ENCODE peak calls at places on chromosomes 11 and 22, in six cellular contexts. X is HepG2, M is gastrocnemius medialis, E is body of pancreas, I is prostate gland, S is pancreas. Y is an unnamed sample.

GRCh38 chr11:32062540-32062939 is 28.3 kb upstream of the RCN1 start:
- DNase-seq in M (no peak), X (no peak), I (no peak), S (no peak), E (no peak), Y (no peak)

GRCh38 chr22:43737150-43737828 is 74.8 kb downstream of the EFCAB6 start:
- DNase-seq in E (no peak), I (no peak), M (no peak), X (no peak), S (no peak), Y (no peak)

GRCh38 chr22:43179911-43180195 is 7.1 kb downstream of the TTLL12 start:
- DNase-seq in S (no peak), E (no peak), I (no peak), M (no peak), X (no peak), Y (no peak)

GRCh38 chr11:64850979-64851567 is 6.6 kb upstream of the CDC42BPG start:
- DNase-seq in M (no peak), S (no peak), E (no peak), X (no peak), I (no peak), Y (no peak)

GRCh38 chr22:47160141-47160541 is 397.7 kb downstream of the TBC1D22A start:
- DNase-seq in S (peak; percentile 16), X (no peak), I (no peak), E (no peak), M (no peak), Y (no peak)

GRCh38 chr22:39215070-39215396 is 29.7 kb downstream of the PDGFB start:
- DNase-seq in M (no peak), I (no peak), X (no peak), E (no peak), S (no peak), Y (no peak)

GRCh38 chr11:129743029-129743846 is 72.4 kb upstream of the TMEM45B start:
- DNase-seq in E (no peak), M (no peak), S (no peak), I (no peak), X (no peak), Y (no peak)

GRCh38 chr22:24302591-24302990 is 32.0 kb downstream of the SPECC1L start:
- DNase-seq in S (no peak), X (peak; percentile 46), M (no peak), E (no peak), I (peak; percentile 29), Y (no peak)

GRCh38 chr11:2383823-2384722 is 7.0 kb downstream of the CD81 start:
- DNase-seq in X (no peak), M (no peak), I (no peak), S (peak; percentile 48), E (peak; percentile 51), Y (no peak)

GRCh38 chr22:40803292-40803691 is 15.9 kb downstream of the SLC25A17 start:
- DNase-seq in M (no peak), X (no peak), E (no peak), I (no peak), S (no peak), Y (no peak)

GRCh38 chr11:34316347-34317037 is 41.3 kb downstream of the ABTB2 start:
- DNase-seq in S (no peak), E (no peak), M (no peak), X (no peak), I (no peak), Y (no peak)

GRCh38 chr11:89545701-89546100 is 54.5 kb upstream of the NOX4 start:
- DNase-seq in S (no peak), I (no peak), E (no peak), M (no peak), X (no peak), Y (no peak)

GRCh38 chr11:70399681-70400112 is 1.4 kb downstream of the CTTN start:
- DNase-seq in E (peak; percentile 89), X (peak; percentile 78), I (peak; percentile 51), M (peak; percentile 85), S (peak; percentile 88), Y (peak; percentile 86)

GRCh38 chr11:58060535-58060934 is 29.8 kb downstream of the OR6Q1 start:
- DNase-seq in E (no peak), M (no peak), X (no peak), S (no peak), I (no peak), Y (no peak)

GRCh38 chr22:17944205-17944725 is 80.1 kb downstream of the MICAL3 start:
- DNase-seq in S (no peak), M (no peak), I (no peak), X (no peak), E (no peak), Y (no peak)

DNA sequence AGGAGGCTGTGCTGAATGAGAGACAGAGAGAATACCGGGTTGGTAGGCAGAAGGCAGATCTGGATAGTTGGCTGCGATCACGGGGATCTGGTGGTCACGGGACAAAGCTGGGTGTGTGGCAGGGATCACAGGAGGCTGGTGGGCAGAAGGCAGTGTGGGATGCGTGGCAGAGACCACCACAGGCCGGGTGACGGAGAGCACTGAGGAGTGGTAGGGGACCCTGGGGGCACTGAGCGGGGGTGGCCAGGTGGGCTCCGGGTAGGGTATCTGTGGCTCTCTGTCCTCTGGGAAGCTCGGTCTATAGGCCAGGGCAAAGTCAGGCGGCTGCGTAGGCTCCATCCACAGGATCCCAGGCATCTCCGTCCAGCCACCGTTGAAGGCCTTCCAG is 1.4 kb downstream of the CD248 start:
- DNase-seq in E (no peak), X (no peak), S (no peak), I (no peak), M (no peak), Y (no peak)
- H3K27ac ChIP-seq in E (no peak overlapping the region), X (no peak overlapping the region), S (no peak overlapping the region), I (peak overlapping the region; percentile 78), M (peak overlapping the region; percentile 82), Y (peak overlapping the region; percentile 53)

DNA sequence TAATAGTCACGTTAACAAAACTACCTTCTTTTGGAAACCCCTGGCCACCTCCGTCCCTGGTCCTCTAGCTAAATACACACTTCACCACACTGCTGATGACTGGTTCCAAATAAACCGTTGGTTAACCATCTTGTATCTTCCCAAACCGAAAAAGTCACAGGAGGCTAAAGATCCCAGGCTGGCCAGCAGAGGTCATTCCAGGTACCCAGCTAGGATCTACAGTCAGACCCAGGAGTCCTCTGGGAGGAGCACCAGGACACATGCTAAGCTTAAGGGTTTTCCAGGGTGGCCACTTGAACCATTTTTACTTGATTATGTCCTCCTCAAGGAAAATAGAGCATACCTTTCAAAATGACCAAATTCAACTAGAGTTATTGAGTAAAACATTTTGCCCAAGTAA is 103.2 kb downstream of the ETS1 start:
- DNase-seq in I (no peak), X (no peak), E (no peak), M (no peak), S (no peak), Y (no peak)
- TF ChIP-seq CTCF in I (no peak), X (peak; percentile 26), E (no peak), M (peak; percentile 8), S (no peak), Y (no peak)

DNA sequence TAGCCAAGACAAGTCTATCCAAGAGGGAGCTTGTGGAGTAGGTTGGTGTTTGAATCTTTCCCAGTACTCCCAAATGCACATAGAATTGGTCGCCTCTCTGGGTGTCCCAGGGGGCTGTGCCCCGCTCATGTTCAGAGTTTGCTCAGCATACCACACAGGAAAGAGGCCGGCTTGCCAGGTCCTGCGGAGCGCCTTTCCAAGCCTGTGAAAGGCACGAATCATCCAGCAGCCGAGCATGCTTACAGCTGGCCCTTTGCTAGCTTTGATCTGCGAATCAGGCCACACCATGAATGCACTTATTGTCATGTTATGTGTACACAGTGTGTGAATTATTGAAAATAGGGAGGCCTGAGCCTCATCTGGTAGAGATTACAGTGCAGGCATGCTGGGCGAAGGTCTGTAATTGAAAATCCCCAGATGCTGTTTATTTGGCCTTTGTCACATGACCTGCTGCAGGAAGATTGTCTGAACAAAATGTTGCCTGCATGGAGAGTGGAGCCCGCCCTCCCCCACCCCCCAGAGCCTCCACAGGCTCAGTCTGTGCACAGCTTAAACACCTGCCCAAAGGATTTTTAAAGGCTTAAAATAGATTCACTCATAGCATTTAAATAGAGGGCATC is 163.3 kb upstream of the RASSF10 start:
- DNase-seq in M (no peak), S (peak; percentile 45), E (peak; percentile 89), I (peak; percentile 20), X (peak; percentile 98), Y (no peak)
- H3K27ac ChIP-seq in M (peak overlapping the region; percentile 93), S (peak overlapping the region; percentile 73), E (peak overlapping the region; percentile 79), I (peak overlapping the region; percentile 6), X (peak overlapping the region; percentile 99), Y (peak overlapping the region; percentile 26)

DNA sequence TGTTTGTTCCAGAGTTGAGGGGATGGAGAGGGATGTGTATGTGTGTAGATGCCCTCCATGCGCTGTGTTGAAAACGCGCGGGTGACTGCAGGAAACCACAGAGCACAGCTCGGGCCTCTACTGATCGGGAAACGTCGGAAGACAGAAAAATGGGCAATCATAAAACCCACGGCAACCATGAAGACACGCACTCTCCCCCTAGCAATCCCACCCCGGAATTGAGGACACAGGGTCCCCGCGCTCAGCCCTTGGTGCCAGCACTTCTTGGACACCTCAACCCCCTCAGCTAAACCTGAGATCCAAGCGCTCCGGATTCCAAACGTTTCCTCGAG is 235 bp upstream of the UQCC3 start:
- DNase-seq in E (no peak), I (no peak), M (no peak), S (no peak), X (no peak), Y (no peak)
- TF ChIP-seq CTCF in E (no peak), I (no peak), M (no peak), S (no peak), X (no peak), Y (no peak)

GRCh38 chr11:61290905-61291690 is 4.0 kb downstream of the VWCE start:
- DNase-seq in M (no peak), X (no peak), I (no peak), E (no peak), S (no peak), Y (no peak)

GRCh38 chr11:61294717-61295595 is at the start of gene VWCE:
- DNase-seq in E (peak; percentile 57), X (peak; percentile 76), I (peak; percentile 26), M (no peak), S (peak; percentile 62), Y (peak; percentile 84)

GRCh38 chr11:61297341-61297740 is 2.2 kb upstream of the VWCE start:
- DNase-seq in M (no peak), E (no peak), I (peak; percentile 21), X (no peak), S (no peak), Y (no peak)

GRCh38 chr11:61295596-61295926 is 445 bp upstream of the VWCE start:
- DNase-seq in X (no peak), M (no peak), E (peak; percentile 9), S (peak; percentile 37), I (no peak), Y (peak; percentile 18)

DNA sequence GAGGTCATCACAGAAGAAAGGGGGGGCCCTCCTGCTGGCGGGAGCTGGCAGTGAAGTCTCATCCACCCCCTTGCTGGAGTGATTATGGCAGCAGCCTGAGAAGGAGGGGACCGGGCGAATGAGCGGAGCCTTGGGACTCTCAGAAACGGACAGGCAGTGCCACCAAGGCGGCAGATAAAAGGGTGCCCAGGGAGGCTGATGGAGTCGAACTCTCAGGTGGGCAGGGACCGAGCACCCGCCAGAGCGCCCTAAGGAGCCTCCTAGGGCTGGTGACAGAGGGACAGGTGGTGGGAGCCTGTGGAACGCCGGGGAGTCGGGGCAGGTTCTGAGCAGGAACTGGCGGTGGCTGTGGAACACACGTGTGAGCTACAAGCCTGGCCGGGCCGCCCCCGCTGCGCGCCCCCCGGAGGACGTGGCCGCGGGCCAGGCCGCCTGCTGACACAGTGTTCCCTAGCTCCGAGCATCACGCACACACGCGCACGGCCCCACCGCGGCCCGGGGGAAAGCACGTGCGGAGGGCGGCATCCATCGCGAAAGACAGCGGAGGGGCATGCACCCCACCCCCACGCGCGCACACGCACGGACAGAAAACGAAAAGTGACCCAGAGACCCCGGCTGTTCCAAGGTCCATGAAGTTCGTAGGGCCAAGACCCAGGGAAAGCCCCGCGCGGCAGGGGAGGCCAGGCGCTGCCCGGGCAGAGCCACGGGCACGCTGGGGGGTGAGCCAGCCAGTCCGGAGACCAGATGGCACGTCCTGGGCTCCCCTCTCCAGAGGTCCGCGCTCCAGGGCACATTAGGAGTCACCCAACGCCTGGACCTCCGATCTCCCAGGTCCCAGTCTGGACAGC is 1.0 kb downstream of the VWCE start:
- DNase-seq in M (peak; percentile 6), I (no peak), S (peak; percentile 55), X (peak; percentile 34), E (peak; percentile 53), Y (peak; percentile 69)
- H3K27ac ChIP-seq in M (no peak overlapping the region), I (peak overlapping the region; percentile 57), S (no peak overlapping the region), X (peak overlapping the region; percentile 94), E (no peak overlapping the region), Y (no peak overlapping the region)

Y was measured in thyroid gland.